ENCODE peak calls at places on chromosomes 1 and 21, in eight cellular contexts. One of them, this sample, is unnamed. For H3K4me1, the result is how much of the 10 kb centered on the place peaks cover.

GRCh38 chr1:3323021-3323790 is 131.3 kb upstream of the ARHGEF16 start:
- DNase-seq in thoracic aorta: no peak
- DNase-seq in endothelial cell of umbilical vein: no peak
- DNase-seq in IMR-90: no peak
- DNase-seq in cardiac muscle cell: no peak
- DNase-seq in ascending aorta: no peak
- DNase-seq in heart right ventricle: peak
- DNase-seq in iPS DF 6.9: no peak
- DNase-seq in this sample: no peak

GRCh38 chr1:28144203-28145135 is 32.0 kb downstream of the PTAFR start:
- DNase-seq in thoracic aorta: no peak
- DNase-seq in endothelial cell of umbilical vein: no peak
- DNase-seq in IMR-90: peak
- DNase-seq in cardiac muscle cell: peak
- DNase-seq in ascending aorta: no peak
- DNase-seq in heart right ventricle: no peak
- DNase-seq in iPS DF 6.9: no peak
- DNase-seq in this sample: no peak

GRCh38 chr21:42545745-42546144 is 32.1 kb downstream of the SLC37A1 start:
- DNase-seq in thoracic aorta: no peak
- DNase-seq in endothelial cell of umbilical vein: no peak
- DNase-seq in IMR-90: no peak
- DNase-seq in cardiac muscle cell: no peak
- DNase-seq in ascending aorta: no peak
- DNase-seq in heart right ventricle: no peak
- DNase-seq in iPS DF 6.9: no peak
- DNase-seq in this sample: no peak

GRCh38 chr1:201945157-201945556 is 1.2 kb downstream of the LMOD1 start:
- DNase-seq in thoracic aorta: no peak
- DNase-seq in endothelial cell of umbilical vein: no peak
- DNase-seq in IMR-90: no peak
- DNase-seq in cardiac muscle cell: no peak
- DNase-seq in ascending aorta: no peak
- DNase-seq in heart right ventricle: no peak
- DNase-seq in iPS DF 6.9: no peak
- DNase-seq in this sample: no peak

GRCh38 chr1:245258271-245258920 is 103.6 kb downstream of the KIF26B start:
- DNase-seq in thoracic aorta: no peak
- DNase-seq in endothelial cell of umbilical vein: no peak
- DNase-seq in IMR-90: no peak
- DNase-seq in cardiac muscle cell: no peak
- DNase-seq in ascending aorta: no peak
- DNase-seq in heart right ventricle: no peak
- DNase-seq in iPS DF 6.9: no peak
- DNase-seq in this sample: no peak

GRCh38 chr1:54120698-54121481 is 31.9 kb downstream of the CDCP2 start:
- DNase-seq in thoracic aorta: no peak
- DNase-seq in endothelial cell of umbilical vein: no peak
- DNase-seq in IMR-90: no peak
- DNase-seq in cardiac muscle cell: no peak
- DNase-seq in ascending aorta: no peak
- DNase-seq in heart right ventricle: no peak
- DNase-seq in iPS DF 6.9: no peak
- DNase-seq in this sample: no peak

GRCh38 chr1:36884029-36884701 is 150.2 kb downstream of the GRIK3 start:
- DNase-seq in thoracic aorta: no peak
- DNase-seq in endothelial cell of umbilical vein: no peak
- DNase-seq in IMR-90: no peak
- DNase-seq in cardiac muscle cell: no peak
- DNase-seq in ascending aorta: peak
- DNase-seq in heart right ventricle: no peak
- DNase-seq in iPS DF 6.9: no peak
- DNase-seq in this sample: no peak

GRCh38 chr1:205571747-205572146 is 60.1 kb downstream of the ELK4 start:
- DNase-seq in thoracic aorta: no peak
- DNase-seq in endothelial cell of umbilical vein: no peak
- DNase-seq in IMR-90: no peak
- DNase-seq in cardiac muscle cell: no peak
- DNase-seq in ascending aorta: peak
- DNase-seq in heart right ventricle: no peak
- DNase-seq in iPS DF 6.9: no peak
- DNase-seq in this sample: no peak

GRCh38 chr1:162213281-162213909 is 143.9 kb downstream of the NOS1AP start:
- DNase-seq in thoracic aorta: peak
- DNase-seq in endothelial cell of umbilical vein: peak
- DNase-seq in IMR-90: peak
- DNase-seq in cardiac muscle cell: peak
- DNase-seq in ascending aorta: peak
- DNase-seq in heart right ventricle: peak
- DNase-seq in iPS DF 6.9: no peak
- DNase-seq in this sample: no peak

GRCh38 chr1:192167941-192168685 is 9.9 kb downstream of the RGS18 start:
- DNase-seq in thoracic aorta: no peak
- DNase-seq in endothelial cell of umbilical vein: peak
- DNase-seq in IMR-90: peak
- DNase-seq in cardiac muscle cell: peak
- DNase-seq in ascending aorta: no peak
- DNase-seq in heart right ventricle: no peak
- DNase-seq in iPS DF 6.9: no peak
- DNase-seq in this sample: no peak

GRCh38 chr1:45622267-45622890 is 1.5 kb downstream of the CCDC17 start:
- DNase-seq in thoracic aorta: no peak
- DNase-seq in endothelial cell of umbilical vein: no peak
- DNase-seq in IMR-90: no peak
- DNase-seq in cardiac muscle cell: peak
- DNase-seq in ascending aorta: no peak
- DNase-seq in heart right ventricle: peak
- DNase-seq in iPS DF 6.9: no peak
- DNase-seq in this sample: no peak

GRCh38 chr1:215631489-215631888 is 64.4 kb downstream of the KCTD3 start:
- DNase-seq in thoracic aorta: no peak
- DNase-seq in endothelial cell of umbilical vein: no peak
- DNase-seq in IMR-90: peak
- DNase-seq in cardiac muscle cell: no peak
- DNase-seq in ascending aorta: no peak
- DNase-seq in heart right ventricle: peak
- DNase-seq in iPS DF 6.9: no peak
- DNase-seq in this sample: no peak

GRCh38 chr1:58064281-58064680 is 482.2 kb downstream of the OMA1 start:
- DNase-seq in thoracic aorta: no peak
- DNase-seq in endothelial cell of umbilical vein: no peak
- DNase-seq in IMR-90: no peak
- DNase-seq in cardiac muscle cell: no peak
- DNase-seq in ascending aorta: no peak
- DNase-seq in heart right ventricle: no peak
- DNase-seq in iPS DF 6.9: no peak
- DNase-seq in this sample: no peak

GRCh38 chr21:27171704-27172103 is 204.8 kb upstream of the ADAMTS5 start:
- DNase-seq in thoracic aorta: no peak
- DNase-seq in endothelial cell of umbilical vein: no peak
- DNase-seq in IMR-90: peak
- DNase-seq in cardiac muscle cell: peak
- DNase-seq in ascending aorta: no peak
- DNase-seq in heart right ventricle: no peak
- DNase-seq in iPS DF 6.9: no peak
- DNase-seq in this sample: no peak

GRCh38 chr1:234881893-234882771 is 246.5 kb downstream of the TOMM20 start:
- DNase-seq in thoracic aorta: no peak
- DNase-seq in endothelial cell of umbilical vein: no peak
- DNase-seq in IMR-90: no peak
- DNase-seq in cardiac muscle cell: no peak
- DNase-seq in ascending aorta: no peak
- DNase-seq in heart right ventricle: no peak
- DNase-seq in iPS DF 6.9: no peak
- DNase-seq in this sample: no peak

GRCh38 chr1:210233216-210233494 is 559 bp downstream of the SERTAD4 start:
- DNase-seq in thoracic aorta: no peak
- DNase-seq in endothelial cell of umbilical vein: peak
- DNase-seq in IMR-90: no peak
- DNase-seq in cardiac muscle cell: peak
- DNase-seq in ascending aorta: no peak
- DNase-seq in heart right ventricle: no peak
- DNase-seq in iPS DF 6.9: no peak
- DNase-seq in this sample: no peak

GRCh38 chr1:54275349-54275748 is 75.4 kb downstream of the MRPL37 start:
- DNase-seq in thoracic aorta: peak
- DNase-seq in endothelial cell of umbilical vein: peak
- DNase-seq in IMR-90: peak
- DNase-seq in cardiac muscle cell: peak
- DNase-seq in ascending aorta: peak
- DNase-seq in heart right ventricle: peak
- DNase-seq in iPS DF 6.9: no peak
- DNase-seq in this sample: peak

DNA sequence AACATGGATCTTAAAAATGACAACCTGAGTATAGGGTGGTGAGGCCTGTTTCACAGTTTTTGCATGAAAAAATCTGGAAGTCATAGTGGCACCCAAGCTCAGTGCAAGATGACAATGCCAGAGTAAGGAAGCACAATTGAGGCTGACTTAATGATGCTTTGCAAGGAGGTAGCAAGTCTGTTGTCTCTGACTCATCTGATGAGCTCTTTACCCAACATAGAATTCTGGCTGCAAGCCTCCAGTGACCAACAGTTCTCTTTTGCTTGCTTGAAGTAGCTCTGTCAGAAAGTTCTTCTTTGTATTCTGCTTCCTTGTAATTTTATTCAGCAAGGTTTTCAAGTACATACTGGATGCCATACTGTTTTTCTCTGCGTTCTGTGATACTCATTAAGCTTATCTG is 117.1 kb downstream of the FOXD2 start:
- DNase-seq in thoracic aorta: no peak
- DNase-seq in endothelial cell of umbilical vein: no peak
- DNase-seq in IMR-90: peak
- DNase-seq in cardiac muscle cell: no peak
- DNase-seq in ascending aorta: no peak
- DNase-seq in heart right ventricle: no peak
- DNase-seq in iPS DF 6.9: no peak
- DNase-seq in this sample: no peak
- H3K4me1 ChIP-seq in thoracic aorta: under half
- H3K4me1 ChIP-seq in endothelial cell of umbilical vein: under half
- H3K4me1 ChIP-seq in IMR-90: under half
- H3K4me1 ChIP-seq in cardiac muscle cell: under half
- H3K4me1 ChIP-seq in ascending aorta: under half
- H3K4me1 ChIP-seq in heart right ventricle: under half
- H3K4me1 ChIP-seq in iPS DF 6.9: under half
- H3K4me1 ChIP-seq in this sample: under half

GRCh38 chr1:23797478-23798448 is 2.8 kb downstream of the GALE start:
- DNase-seq in thoracic aorta: no peak
- DNase-seq in endothelial cell of umbilical vein: no peak
- DNase-seq in IMR-90: no peak
- DNase-seq in cardiac muscle cell: no peak
- DNase-seq in ascending aorta: no peak
- DNase-seq in heart right ventricle: no peak
- DNase-seq in iPS DF 6.9: no peak
- DNase-seq in this sample: no peak

GRCh38 chr1:23800396-23801337 is at the start of gene GALE:
- DNase-seq in thoracic aorta: peak
- DNase-seq in endothelial cell of umbilical vein: peak
- DNase-seq in IMR-90: peak
- DNase-seq in cardiac muscle cell: peak
- DNase-seq in ascending aorta: peak
- DNase-seq in heart right ventricle: peak
- DNase-seq in iPS DF 6.9: no peak
- DNase-seq in this sample: peak

GRCh38 chr1:23799570-23800395 is 771 bp downstream of the GALE start:
- DNase-seq in thoracic aorta: no peak
- DNase-seq in endothelial cell of umbilical vein: peak
- DNase-seq in IMR-90: peak
- DNase-seq in cardiac muscle cell: peak
- DNase-seq in ascending aorta: peak
- DNase-seq in heart right ventricle: peak
- DNase-seq in iPS DF 6.9: no peak
- DNase-seq in this sample: no peak

GRCh38 chr1:23799255-23799569 is 1.3 kb downstream of the GALE start:
- DNase-seq in thoracic aorta: no peak
- DNase-seq in endothelial cell of umbilical vein: no peak
- DNase-seq in IMR-90: no peak
- DNase-seq in cardiac muscle cell: no peak
- DNase-seq in ascending aorta: no peak
- DNase-seq in heart right ventricle: no peak
- DNase-seq in iPS DF 6.9: no peak
- DNase-seq in this sample: no peak

GRCh38 chr1:23798662-23799142 is 1.9 kb downstream of the GALE start:
- DNase-seq in thoracic aorta: no peak
- DNase-seq in endothelial cell of umbilical vein: no peak
- DNase-seq in IMR-90: no peak
- DNase-seq in cardiac muscle cell: no peak
- DNase-seq in ascending aorta: no peak
- DNase-seq in heart right ventricle: no peak
- DNase-seq in iPS DF 6.9: no peak
- DNase-seq in this sample: no peak
- H3K4me3 ChIP-seq in thoracic aorta: no peak
- H3K4me3 ChIP-seq in endothelial cell of umbilical vein: no peak
- H3K4me3 ChIP-seq in IMR-90: no peak
- H3K4me3 ChIP-seq in cardiac muscle cell: no peak
- H3K4me3 ChIP-seq in ascending aorta: no peak
- H3K4me3 ChIP-seq in heart right ventricle: no peak
- H3K4me3 ChIP-seq in iPS DF 6.9: no peak
- H3K4me3 ChIP-seq in this sample: no peak

DNA sequence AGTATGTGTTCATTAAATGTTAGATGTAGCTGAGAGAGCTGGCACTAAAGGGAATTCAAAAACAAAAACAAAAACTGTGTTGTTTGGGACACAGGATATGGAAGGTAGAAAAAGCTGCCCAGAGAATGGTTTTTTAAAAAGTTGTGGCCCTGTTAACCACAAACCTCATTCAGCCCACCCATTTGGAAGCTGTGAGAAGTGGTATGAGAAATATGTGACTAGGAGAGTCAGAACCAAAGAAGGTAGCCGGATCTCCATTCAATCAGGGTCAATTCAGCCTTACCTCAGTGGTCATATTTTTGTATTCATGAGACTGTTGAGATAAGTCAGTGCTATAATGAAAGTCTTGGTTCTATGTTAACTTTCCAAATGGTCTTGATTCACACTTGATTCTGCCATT is 29.8 kb upstream of the CACYBP start:
- DNase-seq in thoracic aorta: no peak
- DNase-seq in endothelial cell of umbilical vein: no peak
- DNase-seq in IMR-90: no peak
- DNase-seq in cardiac muscle cell: no peak
- DNase-seq in ascending aorta: no peak
- DNase-seq in heart right ventricle: no peak
- DNase-seq in iPS DF 6.9: no peak
- DNase-seq in this sample: no peak
- H3K27ac ChIP-seq in thoracic aorta: no peak
- H3K27ac ChIP-seq in endothelial cell of umbilical vein: no peak
- H3K27ac ChIP-seq in IMR-90: no peak
- H3K27ac ChIP-seq in cardiac muscle cell: no peak
- H3K27ac ChIP-seq in ascending aorta: no peak
- H3K27ac ChIP-seq in heart right ventricle: no peak
- H3K27ac ChIP-seq in iPS DF 6.9: no peak
- H3K27ac ChIP-seq in this sample: no peak

DNA sequence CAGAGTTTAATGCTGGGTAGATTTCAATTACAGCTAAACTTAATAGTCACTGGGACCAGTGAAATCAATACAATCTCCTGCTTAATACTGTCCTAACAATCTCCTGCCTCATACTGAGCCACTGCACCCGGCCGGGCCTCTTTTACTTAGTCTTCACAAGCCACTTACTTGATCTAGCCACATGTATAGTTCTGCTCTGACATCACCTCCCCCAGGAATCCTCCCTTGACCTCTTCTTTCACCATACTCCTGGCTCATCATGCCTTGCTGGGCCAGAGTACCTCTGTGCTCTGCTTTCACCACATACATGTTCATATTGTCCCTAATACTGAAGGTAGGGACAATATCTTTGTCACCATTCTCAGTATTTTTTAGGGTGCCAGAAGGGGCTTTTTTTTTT is 20.3 kb upstream of the SLFNL1 start:
- DNase-seq in thoracic aorta: no peak
- DNase-seq in endothelial cell of umbilical vein: no peak
- DNase-seq in IMR-90: peak
- DNase-seq in cardiac muscle cell: peak
- DNase-seq in ascending aorta: no peak
- DNase-seq in heart right ventricle: no peak
- DNase-seq in iPS DF 6.9: no peak
- DNase-seq in this sample: no peak
- H3K4me1 ChIP-seq in thoracic aorta: under half
- H3K4me1 ChIP-seq in endothelial cell of umbilical vein: under half
- H3K4me1 ChIP-seq in IMR-90: under half
- H3K4me1 ChIP-seq in cardiac muscle cell: under half
- H3K4me1 ChIP-seq in ascending aorta: under half
- H3K4me1 ChIP-seq in heart right ventricle: under half
- H3K4me1 ChIP-seq in iPS DF 6.9: under half
- H3K4me1 ChIP-seq in this sample: under half